ENCODE peak calls at places on chromosomes 3 and 15, in ten cellular contexts. A is uterus, G is ovary, M is A549, L is IMR-90, P is spleen, Z is breast epithelium, U is body of pancreas, D is endothelial cell of umbilical vein, X is K562. H is an unnamed sample.

GRCh38 chr15:52121896-52122295 is 9.3 kb upstream of the BCL2L10 start:
- DNase-seq in A (no peak), G (no peak), M (no peak), L (peak; percentile 59), P (no peak), Z (no peak), U (no peak), D (no peak), X (no peak), H (no peak)

GRCh38 chr3:62589078-62589477 is 215.7 kb upstream of the FEZF2 start:
- DNase-seq in A (no peak), G (no peak), M (no peak), L (no peak), P (no peak), Z (no peak), U (no peak), D (no peak), X (no peak), H (no peak)

GRCh38 chr3:142890592-142890991 is 1.7 kb upstream of the PCOLCE2 start:
- DNase-seq in A (no peak), G (no peak), M (no peak), L (no peak), P (no peak), Z (no peak), U (no peak), D (no peak), X (no peak), H (no peak)

GRCh38 chr3:156963096-156963495 is 136.9 kb downstream of the LEKR1 start:
- DNase-seq in A (no peak), G (no peak), M (no peak), L (no peak), P (no peak), Z (no peak), U (no peak), D (no peak), X (no peak), H (no peak)

GRCh38 chr3:42749025-42749752 is 23.9 kb downstream of the CCDC13 start:
- DNase-seq in A (no peak), G (no peak), M (no peak), L (no peak), P (peak; percentile 63), Z (no peak), U (no peak), D (no peak), X (peak; percentile 36), H (no peak)

GRCh38 chr3:151327571-151328198 is 1.7 kb downstream of the P2RY13 start:
- DNase-seq in A (no peak), G (no peak), M (peak; percentile 18), L (peak; percentile 34), P (no peak), Z (no peak), U (no peak), D (peak; percentile 27), X (no peak), H (no peak)

GRCh38 chr3:72303926-72304325 is 519.0 kb upstream of the PROK2 start:
- DNase-seq in A (peak; percentile 42), G (no peak), M (no peak), L (no peak), P (peak; percentile 69), Z (no peak), U (no peak), D (peak; percentile 94), X (no peak), H (no peak)

GRCh38 chr3:19365471-19365870 is 217.2 kb downstream of the KCNH8 start:
- DNase-seq in A (no peak), G (no peak), M (no peak), L (no peak), P (no peak), Z (no peak), U (no peak), D (no peak), X (no peak), H (no peak)

GRCh38 chr15:40313531-40314398 is 6.0 kb upstream of the PLCB2 start:
- DNase-seq in A (no peak), G (peak; percentile 23), M (no peak), L (no peak), P (peak; percentile 87), Z (no peak), U (peak; percentile 84), D (peak; percentile 43), X (no peak), H (no peak)

DNA sequence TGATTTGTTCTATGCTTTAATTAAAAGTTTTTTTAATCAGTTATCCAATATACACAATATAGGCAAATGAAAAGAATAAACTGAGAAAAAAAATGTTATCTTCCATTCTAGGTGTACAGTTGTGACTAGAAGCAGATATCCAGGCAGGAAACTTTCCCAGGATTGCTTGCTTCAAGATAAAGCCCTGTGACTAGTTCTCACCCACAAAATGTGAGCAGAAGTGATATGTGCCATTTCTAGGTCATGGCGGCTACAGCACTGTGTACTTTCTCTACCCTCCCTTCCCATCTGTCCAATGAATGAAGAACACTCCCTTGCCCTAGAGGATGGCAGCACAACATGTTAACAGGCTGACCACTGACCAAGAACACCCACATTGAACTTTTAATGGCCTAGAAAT is 110.5 kb upstream of the STT3B start:
- DNase-seq in A (no peak), G (no peak), M (no peak), L (no peak), P (no peak), Z (no peak), U (no peak), D (no peak), X (no peak), H (no peak)
- TF ChIP-seq POLR2A in A (no peak), G (no peak), M (no peak), L (no peak), P (no peak), Z (no peak), U (no peak), D (no peak), X (no peak), H (no peak)

GRCh38 chr3:9918261-9919038 is 1.6 kb downstream of the IL17RC start:
- DNase-seq in A (no peak), G (no peak), M (no peak), L (no peak), P (peak; percentile 57), Z (no peak), U (no peak), D (no peak), X (no peak), H (no peak)

GRCh38 chr3:9915252-9916141 is 1.4 kb upstream of the IL17RC start:
- DNase-seq in A (peak; percentile 78), G (peak; percentile 85), M (no peak), L (peak; percentile 52), P (peak; percentile 89), Z (peak; percentile 53), U (peak; percentile 76), D (peak; percentile 50), X (no peak), H (peak; percentile 37)

GRCh38 chr3:9916346-9916733 is 558 bp upstream of the IL17RC start:
- DNase-seq in A (peak; percentile 43), G (no peak), M (no peak), L (peak; percentile 48), P (peak; percentile 59), Z (no peak), U (no peak), D (no peak), X (no peak), H (no peak)

GRCh38 chr3:9917820-9918219 is 922 bp downstream of the IL17RC start:
- DNase-seq in A (no peak), G (peak; percentile 44), M (no peak), L (no peak), P (no peak), Z (no peak), U (no peak), D (no peak), X (no peak), H (no peak)

GRCh38 chr3:9916734-9917680 is at the start of gene IL17RC:
- DNase-seq in A (peak; percentile 96), G (peak; percentile 88), M (peak; percentile 83), L (peak; percentile 84), P (peak; percentile 90), Z (peak; percentile 95), U (peak; percentile 90), D (peak; percentile 77), X (peak; percentile 94), H (peak; percentile 35)
- TF ChIP-seq POLR2A in A (peak; percentile 80), G (peak; percentile 66), M (no peak), L (no peak), P (no peak), Z (no peak), U (peak; percentile 74), D (peak; percentile 38), X (peak; percentile 66), H (no peak)

DNA sequence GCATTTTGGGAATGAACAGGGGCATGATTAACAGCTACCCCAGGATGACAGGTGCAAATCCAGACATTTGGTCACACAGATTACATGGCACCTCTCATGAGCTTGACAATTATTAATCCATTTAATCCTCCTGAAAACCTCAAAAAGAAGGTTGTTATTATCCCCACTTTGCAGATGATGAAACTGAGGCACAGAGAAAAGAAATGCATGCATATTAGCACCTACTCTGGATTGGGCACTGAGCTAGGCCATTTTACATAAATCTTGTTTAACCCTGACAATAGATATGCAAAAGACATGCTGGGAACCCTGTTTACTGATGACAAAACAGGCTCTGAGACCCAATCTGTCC is 162.7 kb downstream of the WNT7A start:
- DNase-seq in A (no peak), G (no peak), M (no peak), L (no peak), P (no peak), Z (no peak), U (no peak), D (no peak), X (no peak), H (no peak)
- TF ChIP-seq POLR2A in A (no peak), G (no peak), M (no peak), L (no peak), P (no peak), Z (no peak), U (no peak), D (no peak), X (no peak), H (no peak)

GRCh38 chr15:72784233-72784876 is 797 bp upstream of the ADPGK start:
- DNase-seq in A (peak; percentile 62), G (peak; percentile 59), M (peak; percentile 87), L (peak; percentile 89), P (no peak), Z (no peak), U (no peak), D (peak; percentile 87), X (peak; percentile 50), H (peak; percentile 18)

GRCh38 chr15:72782993-72783562 is 480 bp downstream of the ADPGK start:
- DNase-seq in A (peak; percentile 46), G (no peak), M (no peak), L (peak; percentile 27), P (no peak), Z (no peak), U (no peak), D (no peak), X (no peak), H (peak; percentile 26)

GRCh38 chr15:72782274-72782992 is 1.1 kb downstream of the ADPGK start:
- DNase-seq in A (no peak), G (no peak), M (no peak), L (no peak), P (no peak), Z (no peak), U (no peak), D (no peak), X (no peak), H (no peak)

GRCh38 chr15:72785452-72786243 is 2.1 kb upstream of the ADPGK start:
- DNase-seq in A (no peak), G (no peak), M (no peak), L (peak; percentile 74), P (no peak), Z (no peak), U (no peak), D (no peak), X (no peak), H (no peak)

GRCh38 chr15:72783563-72784232 is at the start of gene ADPGK:
- DNase-seq in A (peak; percentile 86), G (peak; percentile 95), M (peak; percentile 96), L (peak; percentile 88), P (peak; percentile 97), Z (peak; percentile 90), U (peak; percentile 93), D (peak; percentile 94), X (peak; percentile 98), H (peak; percentile 88)
- TF ChIP-seq POLR2A in A (peak; percentile 88), G (peak; percentile 83), M (peak; percentile 92), L (peak; percentile 86), P (peak; percentile 74), Z (peak; percentile 74), U (peak; percentile 93), D (peak; percentile 92), X (peak; percentile 92), H (peak; percentile 94)

H was measured in GM12891.